ENCODE peak calls at places on chromosomes 13 and 19, in nine cellular contexts. V is CD8-positive, alpha-beta T cell; Y is heart left ventricle; C is naive B cell; S is esophagus mucosa; W is T-cell; L is natural killer cell treated with Interleukin-12 subunit alpha and Interleukin-12 subunit beta and Interleukin-15 and Interleukin-18, amount 100 ng/mL, for 72 hours; N is right cardiac atrium; H is A549. D is an unnamed sample.

GRCh38 chr19:2231621-2232221 is 4.4 kb downstream of the PLEKHJ1 start:
- ATAC-seq in V (no peak), Y (no peak), C (no peak), S (no peak), W (no peak), L (no peak), N (no peak), H (peak; percentile 15), D (no peak)

GRCh38 chr13:104875008-104875762 is 1660.3 kb downstream of the EFNB2 start:
- ATAC-seq in V (peak; percentile 56), Y (no peak), C (no peak), S (no peak), W (peak; percentile 43), L (peak; percentile 84), N (no peak), H (no peak), D (no peak)

GRCh38 chr19:11111117-11111770 is 22.0 kb downstream of the LDLR start:
- ATAC-seq in V (no peak), Y (no peak), C (no peak), S (no peak), W (no peak), L (peak; percentile 20), N (peak; percentile 16), H (peak; percentile 45), D (no peak)

GRCh38 chr19:37999309-38000213 is 92.6 kb downstream of the SIPA1L3 start:
- ATAC-seq in V (no peak), Y (peak; percentile 82), C (peak; percentile 20), S (no peak), W (no peak), L (no peak), N (peak; percentile 69), H (peak; percentile 87), D (peak; percentile 35)

GRCh38 chr19:4234142-4234861 is 5.0 kb downstream of the EBI3 start:
- ATAC-seq in V (no peak), Y (no peak), C (no peak), S (no peak), W (no peak), L (no peak), N (no peak), H (no peak), D (no peak)

GRCh38 chr13:31927219-31927653 is 104.3 kb upstream of the FRY start:
- ATAC-seq in V (no peak), Y (peak; percentile 55), C (no peak), S (no peak), W (no peak), L (no peak), N (no peak), H (no peak), D (no peak)

GRCh38 chr19:33241091-33241529 is 15.5 kb upstream of the SLC7A10 start:
- ATAC-seq in V (no peak), Y (no peak), C (no peak), S (no peak), W (no peak), L (peak; percentile 4), N (no peak), H (no peak), D (peak; percentile 45)

GRCh38 chr13:48443442-48444208 is 30.7 kb upstream of the LPAR6 start:
- ATAC-seq in V (no peak), Y (no peak), C (no peak), S (no peak), W (no peak), L (no peak), N (no peak), H (no peak), D (no peak)

GRCh38 chr13:50055454-50055853 is 40.2 kb downstream of the KCNRG start:
- ATAC-seq in V (no peak), Y (no peak), C (no peak), S (no peak), W (no peak), L (peak; percentile 49), N (no peak), H (no peak), D (no peak)

GRCh38 chr19:45340232-45340898 is at the start of gene KLC3:
- ATAC-seq in V (peak; percentile 54), Y (no peak), C (peak; percentile 40), S (peak; percentile 63), W (peak; percentile 41), L (peak; percentile 56), N (no peak), H (peak; percentile 21), D (peak; percentile 17)

GRCh38 chr19:611506-611869 is 21.8 kb downstream of the HCN2 start:
- ATAC-seq in V (peak; percentile 60), Y (no peak), C (no peak), S (no peak), W (peak; percentile 2), L (peak; percentile 63), N (no peak), H (no peak), D (no peak)

D was measured in stimulated activated memory B cell treated with anti-CD40 and anti-IgM and Interleukin-4, amounts not matched to agents 10 μg/mL and 1 μg/mL and 100 μg/mL, for 72 hours.